ENCODE peak calls at places on chromosome 5, in eight cellular contexts. I is AG04449, X is lower leg skin, N is K562, E is OCI-LY7, V is IMR-90, K is HCT116, C is AG04450. T is an unnamed sample.

GRCh38 chr5:15844253-15844652 is 335.3 kb downstream of the MARCHF11 start:
- DNase-seq in I (no peak), X (no peak), N (no peak), E (no peak), V (no peak), K (no peak), C (no peak), T (no peak)

GRCh38 chr5:163460562-163461176 is at the start of gene HMMR:
- DNase-seq in I (no peak), X (no peak), N (peak), E (peak), V (peak), K (no peak), C (no peak), T (no peak)

GRCh38 chr5:93585054-93585751 is 2.2 kb downstream of the NR2F1 start:
- DNase-seq in I (no peak), X (no peak), N (no peak), E (no peak), V (no peak), K (no peak), C (no peak), T (no peak)

GRCh38 chr5:119655081-119655480 is 25.7 kb downstream of the FAM170A start:
- DNase-seq in I (no peak), X (no peak), N (no peak), E (no peak), V (no peak), K (no peak), C (no peak), T (no peak)

GRCh38 chr5:160693831-160694473 is 158.1 kb downstream of the ATP10B start:
- DNase-seq in I (no peak), X (no peak), N (no peak), E (no peak), V (no peak), K (no peak), C (no peak), T (no peak)

GRCh38 chr5:151030377-151030776 is 10.0 kb downstream of the GPX3 start:
- DNase-seq in I (no peak), X (peak), N (no peak), E (no peak), V (no peak), K (no peak), C (no peak), T (no peak)

GRCh38 chr5:178115136-178115834 is 2.0 kb downstream of the N4BP3 start:
- DNase-seq in I (no peak), X (no peak), N (no peak), E (peak), V (no peak), K (no peak), C (no peak), T (no peak)

GRCh38 chr5:144876990-144877389 is 706.3 kb downstream of the KCTD16 start:
- DNase-seq in I (no peak), X (no peak), N (no peak), E (no peak), V (no peak), K (no peak), C (no peak), T (no peak)

GRCh38 chr5:28523887-28524637 is 1485.7 kb upstream of the CDH9 start:
- DNase-seq in I (peak), X (no peak), N (no peak), E (no peak), V (peak), K (no peak), C (no peak), T (no peak)

GRCh38 chr5:39479537-39479936 is 54.8 kb upstream of the DAB2 start:
- DNase-seq in I (no peak), X (no peak), N (no peak), E (no peak), V (no peak), K (no peak), C (no peak), T (no peak)

GRCh38 chr5:74094779-74095108 is 468.7 kb downstream of the ARHGEF28 start:
- DNase-seq in I (no peak), X (no peak), N (no peak), E (no peak), V (no peak), K (no peak), C (no peak), T (no peak)

GRCh38 chr5:179192891-179193470 is 132.8 kb downstream of the ZNF354C start:
- DNase-seq in I (no peak), X (no peak), N (no peak), E (no peak), V (no peak), K (no peak), C (no peak), T (no peak)

GRCh38 chr5:122844136-122844915 is 1.1 kb upstream of the SNX24 start:
- DNase-seq in I (no peak), X (peak), N (peak), E (peak), V (no peak), K (no peak), C (no peak), T (peak)

GRCh38 chr5:145218019-145218418 is 617.1 kb downstream of the PRELID2 start:
- DNase-seq in I (no peak), X (no peak), N (no peak), E (no peak), V (no peak), K (no peak), C (no peak), T (no peak)

GRCh38 chr5:146640285-146640896 is 124.4 kb upstream of the GPR151 start:
- DNase-seq in I (no peak), X (no peak), N (no peak), E (no peak), V (no peak), K (no peak), C (no peak), T (no peak)

GRCh38 chr5:123086376-123087055 is 2.5 kb upstream of the PRDM6 start:
- DNase-seq in I (no peak), X (no peak), N (no peak), E (no peak), V (no peak), K (no peak), C (no peak), T (no peak)

GRCh38 chr5:38323645-38324295 is 65.4 kb downstream of the EGFLAM start:
- DNase-seq in I (peak), X (peak), N (no peak), E (no peak), V (peak), K (no peak), C (no peak), T (no peak)

GRCh38 chr5:129078247-129078646 is 16.3 kb upstream of the ISOC1 start:
- DNase-seq in I (no peak), X (no peak), N (no peak), E (no peak), V (no peak), K (no peak), C (no peak), T (no peak)

GRCh38 chr5:154937186-154937717 is 759 bp downstream of the GEMIN5 start:
- DNase-seq in I (no peak), X (no peak), N (peak), E (no peak), V (peak), K (no peak), C (no peak), T (no peak)

GRCh38 chr5:143014017-143014651 is 244.0 kb downstream of the ARHGAP26 start:
- DNase-seq in I (no peak), X (no peak), N (peak), E (peak), V (no peak), K (no peak), C (no peak), T (peak)
- TF ChIP-seq CTCF in I (peak), X (no peak), N (peak), E (peak), V (peak), K (peak), C (peak), T (peak)

GRCh38 chr5:76403713-76403962 is 553 bp downstream of the IQGAP2 start:
- DNase-seq in I (no peak), X (no peak), N (no peak), E (no peak), V (no peak), K (no peak), C (no peak), T (peak)
- TF ChIP-seq CTCF in I (no peak), X (no peak), N (peak), E (peak), V (no peak), K (no peak), C (no peak), T (no peak)

GRCh38 chr5:36214434-36214833 is 27.3 kb downstream of the NADK2 start:
- DNase-seq in I (no peak), X (no peak), N (peak), E (peak), V (no peak), K (no peak), C (no peak), T (no peak)
- TF ChIP-seq CTCF in I (no peak), X (no peak), N (peak), E (peak), V (peak), K (no peak), C (no peak), T (no peak)

DNA sequence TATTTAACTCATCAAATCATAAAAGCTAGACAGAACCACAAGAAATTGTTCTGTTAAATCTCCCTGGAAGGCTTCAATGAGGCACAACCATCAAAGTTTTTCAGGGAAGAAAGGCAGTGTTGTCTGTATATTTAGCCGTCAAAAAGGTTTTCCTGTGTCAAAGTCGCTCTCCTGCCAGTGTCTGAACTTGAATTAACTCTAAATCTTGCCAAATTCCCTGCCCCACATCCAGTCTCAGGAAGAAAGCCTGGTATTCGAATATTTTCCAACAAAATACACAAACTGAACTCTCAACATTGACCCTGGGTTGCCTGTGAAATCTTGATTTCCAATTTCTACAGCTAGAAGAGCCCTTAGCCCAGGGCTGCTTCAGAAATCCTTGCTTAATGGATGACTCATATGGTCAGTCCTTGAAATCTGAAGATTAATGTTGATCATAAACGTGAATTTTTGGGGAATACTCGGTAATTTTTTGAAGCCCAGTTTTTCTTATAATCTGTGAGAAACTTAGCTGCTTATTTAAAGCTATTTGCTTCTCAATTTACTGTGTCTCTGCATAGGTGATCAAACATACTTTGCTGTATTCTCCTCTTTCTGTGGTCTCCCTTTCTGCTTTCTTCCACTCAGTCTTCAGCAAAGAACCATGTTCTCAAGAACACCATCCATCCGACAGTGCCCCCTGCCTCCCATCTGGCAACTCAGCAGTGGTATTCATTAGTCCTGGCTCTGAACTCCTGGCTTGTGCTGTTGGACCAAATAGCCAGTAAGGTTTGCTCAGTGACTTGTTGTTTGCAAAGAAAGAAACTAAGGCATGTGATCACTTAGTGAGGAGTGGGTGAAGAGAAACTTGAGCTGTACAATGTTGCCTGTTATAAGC is 58.9 kb downstream of the NREP start:
- DNase-seq in I (no peak), X (no peak), N (peak), E (peak), V (peak), K (no peak), C (no peak), T (peak)
- TF ChIP-seq CTCF in I (peak), X (no peak), N (no peak), E (peak), V (peak), K (peak), C (peak), T (peak)

DNA sequence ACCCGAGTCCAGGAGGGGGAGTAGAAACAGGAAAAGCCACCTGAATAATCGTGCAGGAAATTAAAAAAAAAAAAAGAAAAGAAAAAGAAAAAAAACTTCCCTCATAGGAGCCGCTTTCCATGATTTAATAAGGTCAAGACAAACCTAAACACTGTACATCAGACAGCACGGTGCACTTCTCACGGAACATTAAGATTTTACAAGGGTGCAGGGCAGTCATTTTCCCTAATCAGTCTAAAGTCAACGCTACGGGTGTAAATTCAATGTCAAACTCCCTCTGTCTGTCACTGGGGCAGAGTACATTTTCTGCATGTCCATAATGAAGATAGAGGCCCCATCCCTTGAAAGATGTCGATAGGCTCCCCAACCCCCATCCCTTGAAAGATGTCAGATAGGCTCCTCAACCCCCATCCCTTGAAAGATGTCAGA is 139.7 kb downstream of the TSSK1B start:
- DNase-seq in I (no peak), X (no peak), N (no peak), E (no peak), V (no peak), K (no peak), C (no peak), T (no peak)
- TF ChIP-seq CTCF in I (no peak), X (no peak), N (no peak), E (no peak), V (no peak), K (no peak), C (no peak), T (no peak)

GRCh38 chr5:32753765-32754164 is 42.6 kb downstream of the NPR3 start:
- DNase-seq in I (no peak), X (no peak), N (no peak), E (no peak), V (peak), K (no peak), C (no peak), T (no peak)
- TF ChIP-seq CTCF in I (no peak), X (no peak), N (no peak), E (no peak), V (peak), K (no peak), C (no peak), T (no peak)